ENCODE peak calls at places on chromosomes 11 and 22, in eight cellular contexts. One of them, this sample, is unnamed.

GRCh38 chr11:23284626-23285025 is 424.4 kb upstream of the CCDC179 start:
- DNase-seq in HCT116: no peak
- DNase-seq in anterior cingulate cortex: no peak
- DNase-seq in HT1080: no peak
- DNase-seq in NCI-H1092 treated with DMSO at 0.1 percent for 48 hours: no peak
- DNase-seq in chondrocyte: no peak
- DNase-seq in left lung: no peak
- DNase-seq in skeletal muscle cell: no peak
- DNase-seq in this sample: no peak

GRCh38 chr22:30251661-30252226 is 5.2 kb upstream of the LIF start:
- DNase-seq in skeletal muscle cell: no peak
- DNase-seq in HT1080: peak
- DNase-seq in NCI-H1092 treated with DMSO at 0.1 percent for 48 hours: peak
- DNase-seq in anterior cingulate cortex: no peak
- DNase-seq in HCT116: no peak
- DNase-seq in chondrocyte: no peak
- DNase-seq in left lung: no peak
- DNase-seq in this sample: peak

GRCh38 chr11:69444381-69445130 is 36.9 kb upstream of the LINC01488 start:
- DNase-seq in left lung: peak
- DNase-seq in NCI-H1092 treated with DMSO at 0.1 percent for 48 hours: no peak
- DNase-seq in anterior cingulate cortex: no peak
- DNase-seq in skeletal muscle cell: peak
- DNase-seq in HT1080: no peak
- DNase-seq in chondrocyte: peak
- DNase-seq in HCT116: no peak
- DNase-seq in this sample: peak

GRCh38 chr11:61971177-61972111 is 4.0 kb upstream of the FTH1 start:
- DNase-seq in left lung: peak
- DNase-seq in anterior cingulate cortex: peak
- DNase-seq in HCT116: peak
- DNase-seq in NCI-H1092 treated with DMSO at 0.1 percent for 48 hours: peak
- DNase-seq in skeletal muscle cell: peak
- DNase-seq in HT1080: peak
- DNase-seq in chondrocyte: peak
- DNase-seq in this sample: peak

GRCh38 chr22:19984201-19984753 is 32.3 kb downstream of the ARVCF start:
- DNase-seq in left lung: no peak
- DNase-seq in HT1080: peak
- DNase-seq in chondrocyte: peak
- DNase-seq in anterior cingulate cortex: no peak
- DNase-seq in NCI-H1092 treated with DMSO at 0.1 percent for 48 hours: peak
- DNase-seq in skeletal muscle cell: no peak
- DNase-seq in HCT116: peak
- DNase-seq in this sample: peak

GRCh38 chr22:11066458-11067285 is 4461.3 kb upstream of the OR11H1 start:
- DNase-seq in chondrocyte: no peak
- DNase-seq in anterior cingulate cortex: no peak
- DNase-seq in left lung: peak
- DNase-seq in skeletal muscle cell: no peak
- DNase-seq in NCI-H1092 treated with DMSO at 0.1 percent for 48 hours: no peak
- DNase-seq in HCT116: no peak
- DNase-seq in HT1080: no peak
- DNase-seq in this sample: no peak

GRCh38 chr11:77395460-77396175 is 78.3 kb downstream of the PAK1 start:
- DNase-seq in left lung: no peak
- DNase-seq in chondrocyte: no peak
- DNase-seq in NCI-H1092 treated with DMSO at 0.1 percent for 48 hours: peak
- DNase-seq in HT1080: no peak
- DNase-seq in HCT116: no peak
- DNase-seq in skeletal muscle cell: no peak
- DNase-seq in anterior cingulate cortex: no peak
- DNase-seq in this sample: no peak

GRCh38 chr22:27416553-27417427 is 384.8 kb downstream of the MN1 start:
- DNase-seq in NCI-H1092 treated with DMSO at 0.1 percent for 48 hours: peak
- DNase-seq in skeletal muscle cell: peak
- DNase-seq in HT1080: peak
- DNase-seq in left lung: no peak
- DNase-seq in anterior cingulate cortex: no peak
- DNase-seq in HCT116: no peak
- DNase-seq in chondrocyte: no peak
- DNase-seq in this sample: peak

GRCh38 chr11:13415201-13415600 is 47.8 kb downstream of the BTBD10 start:
- DNase-seq in HT1080: no peak
- DNase-seq in left lung: no peak
- DNase-seq in skeletal muscle cell: no peak
- DNase-seq in HCT116: no peak
- DNase-seq in anterior cingulate cortex: no peak
- DNase-seq in NCI-H1092 treated with DMSO at 0.1 percent for 48 hours: no peak
- DNase-seq in chondrocyte: no peak
- DNase-seq in this sample: peak

GRCh38 chr11:96145163-96145585 is 197.8 kb downstream of the MAML2 start:
- DNase-seq in anterior cingulate cortex: no peak
- DNase-seq in left lung: no peak
- DNase-seq in chondrocyte: no peak
- DNase-seq in HT1080: no peak
- DNase-seq in HCT116: no peak
- DNase-seq in NCI-H1092 treated with DMSO at 0.1 percent for 48 hours: no peak
- DNase-seq in skeletal muscle cell: peak
- DNase-seq in this sample: peak

GRCh38 chr11:10305262-10305963 is 540 bp downstream of the ADM start:
- DNase-seq in left lung: peak
- DNase-seq in anterior cingulate cortex: no peak
- DNase-seq in skeletal muscle cell: no peak
- DNase-seq in chondrocyte: no peak
- DNase-seq in NCI-H1092 treated with DMSO at 0.1 percent for 48 hours: peak
- DNase-seq in HT1080: no peak
- DNase-seq in HCT116: no peak
- DNase-seq in this sample: peak

GRCh38 chr11:66739983-66740382 is 11.0 kb upstream of the SPTBN2 start:
- DNase-seq in left lung: no peak
- DNase-seq in skeletal muscle cell: no peak
- DNase-seq in HCT116: no peak
- DNase-seq in chondrocyte: no peak
- DNase-seq in anterior cingulate cortex: no peak
- DNase-seq in HT1080: peak
- DNase-seq in NCI-H1092 treated with DMSO at 0.1 percent for 48 hours: no peak
- DNase-seq in this sample: no peak

GRCh38 chr22:37283393-37283937 is 1.2 kb downstream of the CYTH4 start:
- DNase-seq in chondrocyte: no peak
- DNase-seq in NCI-H1092 treated with DMSO at 0.1 percent for 48 hours: no peak
- DNase-seq in anterior cingulate cortex: no peak
- DNase-seq in skeletal muscle cell: no peak
- DNase-seq in left lung: peak
- DNase-seq in HT1080: no peak
- DNase-seq in HCT116: no peak
- DNase-seq in this sample: no peak

GRCh38 chr11:8717544-8717875 is 34.9 kb downstream of the RPL27A start:
- DNase-seq in NCI-H1092 treated with DMSO at 0.1 percent for 48 hours: no peak
- DNase-seq in chondrocyte: no peak
- DNase-seq in HCT116: no peak
- DNase-seq in skeletal muscle cell: no peak
- DNase-seq in anterior cingulate cortex: no peak
- DNase-seq in left lung: no peak
- DNase-seq in HT1080: no peak
- DNase-seq in this sample: no peak

GRCh38 chr11:65426839-65427690 is 4.5 kb downstream of the NEAT1 start:
- DNase-seq in chondrocyte: no peak
- DNase-seq in skeletal muscle cell: no peak
- DNase-seq in HT1080: peak
- DNase-seq in left lung: peak
- DNase-seq in HCT116: peak
- DNase-seq in NCI-H1092 treated with DMSO at 0.1 percent for 48 hours: no peak
- DNase-seq in anterior cingulate cortex: no peak
- DNase-seq in this sample: peak

GRCh38 chr11:31932879-31933278 is 121.8 kb upstream of the PAX6 start:
- DNase-seq in chondrocyte: no peak
- DNase-seq in HT1080: no peak
- DNase-seq in anterior cingulate cortex: no peak
- DNase-seq in NCI-H1092 treated with DMSO at 0.1 percent for 48 hours: no peak
- DNase-seq in skeletal muscle cell: no peak
- DNase-seq in HCT116: no peak
- DNase-seq in left lung: no peak
- DNase-seq in this sample: no peak

GRCh38 chr11:72228844-72229231 is 4.3 kb downstream of the INPPL1 start:
- DNase-seq in chondrocyte: peak
- DNase-seq in HT1080: no peak
- DNase-seq in HCT116: no peak
- DNase-seq in NCI-H1092 treated with DMSO at 0.1 percent for 48 hours: no peak
- DNase-seq in anterior cingulate cortex: no peak
- DNase-seq in skeletal muscle cell: no peak
- DNase-seq in left lung: no peak
- DNase-seq in this sample: no peak

GRCh38 chr11:120578591-120579154 is 67.1 kb downstream of the GRIK4 start:
- DNase-seq in HCT116: no peak
- DNase-seq in HT1080: no peak
- DNase-seq in left lung: no peak
- DNase-seq in chondrocyte: no peak
- DNase-seq in NCI-H1092 treated with DMSO at 0.1 percent for 48 hours: no peak
- DNase-seq in anterior cingulate cortex: no peak
- DNase-seq in skeletal muscle cell: no peak
- DNase-seq in this sample: no peak

GRCh38 chr11:41536001-41536568 is 76.6 kb upstream of the LRRC4C start:
- DNase-seq in HCT116: no peak
- DNase-seq in left lung: no peak
- DNase-seq in HT1080: no peak
- DNase-seq in chondrocyte: no peak
- DNase-seq in anterior cingulate cortex: no peak
- DNase-seq in skeletal muscle cell: no peak
- DNase-seq in NCI-H1092 treated with DMSO at 0.1 percent for 48 hours: no peak
- DNase-seq in this sample: no peak

GRCh38 chr22:24440718-24441405 is 13.5 kb downstream of the ADORA2A start:
- DNase-seq in skeletal muscle cell: no peak
- DNase-seq in HT1080: no peak
- DNase-seq in chondrocyte: peak
- DNase-seq in HCT116: no peak
- DNase-seq in NCI-H1092 treated with DMSO at 0.1 percent for 48 hours: no peak
- DNase-seq in anterior cingulate cortex: no peak
- DNase-seq in left lung: no peak
- DNase-seq in this sample: no peak

GRCh38 chr11:116062526-116063171 is 558.4 kb upstream of the CADM1 start:
- DNase-seq in NCI-H1092 treated with DMSO at 0.1 percent for 48 hours: peak
- DNase-seq in HCT116: no peak
- DNase-seq in chondrocyte: no peak
- DNase-seq in anterior cingulate cortex: no peak
- DNase-seq in left lung: no peak
- DNase-seq in skeletal muscle cell: no peak
- DNase-seq in HT1080: peak
- DNase-seq in this sample: no peak

GRCh38 chr22:45551310-45552016 is 48.8 kb downstream of the FBLN1 start:
- DNase-seq in chondrocyte: peak
- DNase-seq in left lung: no peak
- DNase-seq in NCI-H1092 treated with DMSO at 0.1 percent for 48 hours: no peak
- DNase-seq in HT1080: no peak
- DNase-seq in anterior cingulate cortex: peak
- DNase-seq in HCT116: no peak
- DNase-seq in skeletal muscle cell: no peak
- DNase-seq in this sample: peak

GRCh38 chr11:1478011-1478410 is 8.6 kb downstream of the MOB2 start:
- DNase-seq in HCT116: no peak
- DNase-seq in chondrocyte: peak
- DNase-seq in skeletal muscle cell: no peak
- DNase-seq in left lung: no peak
- DNase-seq in HT1080: no peak
- DNase-seq in NCI-H1092 treated with DMSO at 0.1 percent for 48 hours: no peak
- DNase-seq in anterior cingulate cortex: no peak
- DNase-seq in this sample: no peak

This sample was measured in MCF 10A.